ENCODE peak calls at places on chromosome 12, in four cellular contexts. C, F, P and Y are unnamed samples.

GRCh38 chr12:50961708-50962107 is 9.4 kb downstream of the HIGD1C start:
- DNase-seq in F (no peak), P (no peak), C (no peak), Y (no peak)

GRCh38 chr12:55142896-55143870 is 17.0 kb downstream of the OR9K2 start:
- DNase-seq in C (peak; percentile 70), F (peak; percentile 76), P (no peak), Y (peak; percentile 18)

GRCh38 chr12:48812389-48812788 is 5.9 kb upstream of the CACNB3 start:
- DNase-seq in P (no peak), C (no peak), F (no peak), Y (no peak)

GRCh38 chr12:9750276-9751203 is 10.2 kb downstream of the CD69 start:
- DNase-seq in P (no peak), C (peak; percentile 75), F (peak; percentile 86), Y (peak; percentile 65)

GRCh38 chr12:20058068-20058467 is 310.3 kb upstream of the PDE3A start:
- DNase-seq in C (no peak), F (no peak), P (no peak), Y (no peak)

GRCh38 chr12:46378530-46378929 is 6.0 kb upstream of the SLC38A2 start:
- DNase-seq in C (no peak), P (no peak), F (no peak), Y (no peak)

GRCh38 chr12:14836336-14837210 is 6.8 kb downstream of the ART4 start:
- DNase-seq in P (no peak), C (no peak), F (no peak), Y (no peak)

GRCh38 chr12:21371050-21371449 is 1.7 kb upstream of the IAPP start:
- DNase-seq in C (no peak), P (no peak), F (peak; percentile 4), Y (no peak)

GRCh38 chr12:106296179-106296877 is 6.2 kb upstream of the TCP11L2 start:
- DNase-seq in P (no peak), C (no peak), F (no peak), Y (no peak)

GRCh38 chr12:75704664-75705063 is 193.3 kb upstream of the KRR1 start:
- DNase-seq in P (no peak), C (no peak), F (no peak), Y (no peak)

GRCh38 chr12:103680591-103681065 is 93.6 kb downstream of the STAB2 start:
- DNase-seq in P (no peak), F (no peak), C (peak; percentile 49), Y (no peak)

GRCh38 chr12:55470088-55470830 is at the start of gene OR6C70:
- DNase-seq in C (no peak), F (no peak), P (no peak), Y (no peak)

GRCh38 chr12:130920711-130921381 is 32.9 kb upstream of the ADGRD1 start:
- DNase-seq in F (no peak), P (peak; percentile 94), C (peak; percentile 64), Y (no peak)

GRCh38 chr12:105596731-105597130 is 266.2 kb downstream of the C12orf75 start:
- DNase-seq in C (no peak), F (no peak), P (no peak), Y (no peak)

GRCh38 chr12:57040750-57041149 is 9.2 kb downstream of the MYO1A start:
- DNase-seq in F (no peak), P (no peak), C (no peak), Y (no peak)

GRCh38 chr12:6869049-6870021 is 2.0 kb downstream of the TPI1 start:
- DNase-seq in P (no peak), F (peak; percentile 85), C (peak; percentile 94), Y (peak; percentile 77)
- H3K4me1 ChIP-seq in P (peaks cover 64% of the 10 kb centered on the region), F (peaks cover 53% of the 10 kb centered on the region), C (peaks cover 21% of the 10 kb centered on the region), Y (peaks cover 42% of the 10 kb centered on the region)

GRCh38 chr12:93865751-93866150 is 188.6 kb downstream of the CRADD start:
- DNase-seq in F (no peak), C (no peak), P (no peak), Y (no peak)
- H3K9me3 ChIP-seq in F (peaks cover 11% of the 10 kb centered on the region), C (peaks cover 27% of the 10 kb centered on the region), P (peaks cover 29% of the 10 kb centered on the region), Y (peaks cover 11% of the 10 kb centered on the region)

GRCh38 chr12:122318607-122319311 is 52.5 kb upstream of the VPS33A start:
- DNase-seq in C (no peak), P (no peak), F (no peak), Y (no peak)
- H3K27ac ChIP-seq in C (no peak overlapping the region), P (peak overlapping the region; percentile 61), F (no peak overlapping the region), Y (no peak overlapping the region)

GRCh38 chr12:121628037-121628436 is 1.7 kb downstream of the ORAI1 start:
- DNase-seq in F (peak; percentile 16), C (peak; percentile 71), P (no peak), Y (no peak)
- H3K4me1 ChIP-seq in F (peaks cover 47% of the 10 kb centered on the region), C (peaks cover 23% of the 10 kb centered on the region), P (peaks cover 68% of the 10 kb centered on the region), Y (peaks cover 65% of the 10 kb centered on the region)

GRCh38 chr12:31853520-31853919 is 105.7 kb upstream of the RESF1 start:
- DNase-seq in F (no peak), P (no peak), C (no peak), Y (no peak)
- H3K9me3 ChIP-seq in F (peaks cover 51% of the 10 kb centered on the region), P (peaks cover 23% of the 10 kb centered on the region), C (peaks cover 14% of the 10 kb centered on the region), Y (peaks cover 10% of the 10 kb centered on the region)

GRCh38 chr12:47507221-47507620 is 198.6 kb downstream of the RPAP3 start:
- DNase-seq in F (no peak), P (no peak), C (no peak), Y (no peak)
- H3K27ac ChIP-seq in F (no peak overlapping the region), P (no peak overlapping the region), C (no peak overlapping the region), Y (no peak overlapping the region)